ENCODE peak calls at places on chromosomes 13 and 19, in seven cellular contexts. One of them, this sample, is unnamed.

GRCh38 chr13:33751151-33751550 is 66.8 kb upstream of the RFC3 start:
- DNase-seq in omental fat pad: no peak
- DNase-seq in psoas muscle: no peak
- DNase-seq in activated CD4-positive, CD25-positive, alpha-beta regulatory T cell treated with anti-CD3 and anti-CD28 coated beads, Interleukin-2, amount 50 U/mL, for 16 hours: no peak
- DNase-seq in NCI-H1092: no peak
- DNase-seq in RPMI7951: no peak
- DNase-seq in NCI-H1105: no peak
- DNase-seq in this sample: no peak

GRCh38 chr13:45105895-45106294 is 14.4 kb upstream of the GTF2F2 start:
- DNase-seq in psoas muscle: no peak
- DNase-seq in NCI-H1105: no peak
- DNase-seq in omental fat pad: no peak
- DNase-seq in NCI-H1092: no peak
- DNase-seq in activated CD4-positive, CD25-positive, alpha-beta regulatory T cell treated with anti-CD3 and anti-CD28 coated beads, Interleukin-2, amount 50 U/mL, for 16 hours: no peak
- DNase-seq in RPMI7951: no peak
- DNase-seq in this sample: no peak

GRCh38 chr19:13705928-13706447 is 58.3 kb upstream of the MRI1 start:
- DNase-seq in NCI-H1092: no peak
- DNase-seq in RPMI7951: peak
- DNase-seq in omental fat pad: no peak
- DNase-seq in NCI-H1105: no peak
- DNase-seq in psoas muscle: no peak
- DNase-seq in activated CD4-positive, CD25-positive, alpha-beta regulatory T cell treated with anti-CD3 and anti-CD28 coated beads, Interleukin-2, amount 50 U/mL, for 16 hours: no peak
- DNase-seq in this sample: no peak

GRCh38 chr19:6233051-6233826 is 46.5 kb downstream of the MLLT1 start:
- DNase-seq in activated CD4-positive, CD25-positive, alpha-beta regulatory T cell treated with anti-CD3 and anti-CD28 coated beads, Interleukin-2, amount 50 U/mL, for 16 hours: no peak
- DNase-seq in NCI-H1092: no peak
- DNase-seq in NCI-H1105: no peak
- DNase-seq in RPMI7951: no peak
- DNase-seq in psoas muscle: peak
- DNase-seq in omental fat pad: no peak
- DNase-seq in this sample: peak

GRCh38 chr13:23447927-23448326 is 14.4 kb upstream of the SACS start:
- DNase-seq in psoas muscle: no peak
- DNase-seq in omental fat pad: no peak
- DNase-seq in NCI-H1092: no peak
- DNase-seq in RPMI7951: peak
- DNase-seq in NCI-H1105: no peak
- DNase-seq in activated CD4-positive, CD25-positive, alpha-beta regulatory T cell treated with anti-CD3 and anti-CD28 coated beads, Interleukin-2, amount 50 U/mL, for 16 hours: no peak
- DNase-seq in this sample: no peak

GRCh38 chr19:17302391-17303166 is 646 bp downstream of the ABHD8 start:
- DNase-seq in NCI-H1105: no peak
- DNase-seq in NCI-H1092: no peak
- DNase-seq in psoas muscle: no peak
- DNase-seq in omental fat pad: no peak
- DNase-seq in RPMI7951: no peak
- DNase-seq in activated CD4-positive, CD25-positive, alpha-beta regulatory T cell treated with anti-CD3 and anti-CD28 coated beads, Interleukin-2, amount 50 U/mL, for 16 hours: no peak
- DNase-seq in this sample: no peak

GRCh38 chr19:54432144-54432738 is 16.8 kb upstream of the LENG8 start:
- DNase-seq in RPMI7951: no peak
- DNase-seq in activated CD4-positive, CD25-positive, alpha-beta regulatory T cell treated with anti-CD3 and anti-CD28 coated beads, Interleukin-2, amount 50 U/mL, for 16 hours: no peak
- DNase-seq in psoas muscle: no peak
- DNase-seq in NCI-H1092: no peak
- DNase-seq in omental fat pad: no peak
- DNase-seq in NCI-H1105: no peak
- DNase-seq in this sample: no peak

GRCh38 chr19:37997911-37998344 is 90.9 kb downstream of the SIPA1L3 start:
- DNase-seq in omental fat pad: no peak
- DNase-seq in activated CD4-positive, CD25-positive, alpha-beta regulatory T cell treated with anti-CD3 and anti-CD28 coated beads, Interleukin-2, amount 50 U/mL, for 16 hours: no peak
- DNase-seq in psoas muscle: peak
- DNase-seq in RPMI7951: peak
- DNase-seq in NCI-H1092: no peak
- DNase-seq in NCI-H1105: no peak
- DNase-seq in this sample: no peak

GRCh38 chr19:48568345-48568886 is 16.4 kb downstream of the SULT2B1 start:
- DNase-seq in NCI-H1092: no peak
- DNase-seq in RPMI7951: peak
- DNase-seq in omental fat pad: peak
- DNase-seq in psoas muscle: peak
- DNase-seq in NCI-H1105: no peak
- DNase-seq in activated CD4-positive, CD25-positive, alpha-beta regulatory T cell treated with anti-CD3 and anti-CD28 coated beads, Interleukin-2, amount 50 U/mL, for 16 hours: no peak
- DNase-seq in this sample: no peak

GRCh38 chr19:2887391-2887914 is 13.3 kb upstream of the ZNF57 start:
- DNase-seq in RPMI7951: peak
- DNase-seq in NCI-H1092: peak
- DNase-seq in psoas muscle: no peak
- DNase-seq in activated CD4-positive, CD25-positive, alpha-beta regulatory T cell treated with anti-CD3 and anti-CD28 coated beads, Interleukin-2, amount 50 U/mL, for 16 hours: no peak
- DNase-seq in NCI-H1105: peak
- DNase-seq in omental fat pad: no peak
- DNase-seq in this sample: no peak

GRCh38 chr13:39452412-39452811 is 150.6 kb downstream of the LHFPL6 start:
- DNase-seq in psoas muscle: no peak
- DNase-seq in omental fat pad: no peak
- DNase-seq in NCI-H1092: no peak
- DNase-seq in NCI-H1105: no peak
- DNase-seq in RPMI7951: peak
- DNase-seq in activated CD4-positive, CD25-positive, alpha-beta regulatory T cell treated with anti-CD3 and anti-CD28 coated beads, Interleukin-2, amount 50 U/mL, for 16 hours: no peak
- DNase-seq in this sample: no peak

GRCh38 chr19:1027953-1028902 is 1.8 kb downstream of the CNN2 start:
- DNase-seq in omental fat pad: no peak
- DNase-seq in NCI-H1105: no peak
- DNase-seq in RPMI7951: peak
- DNase-seq in activated CD4-positive, CD25-positive, alpha-beta regulatory T cell treated with anti-CD3 and anti-CD28 coated beads, Interleukin-2, amount 50 U/mL, for 16 hours: no peak
- DNase-seq in psoas muscle: peak
- DNase-seq in NCI-H1092: no peak
- DNase-seq in this sample: no peak

This sample was measured in chondrocyte.